ENCODE peak calls at places on chromosome 22, in ten cellular contexts. W is naive thymus-derived CD4-positive, alpha-beta T cell; N is heart right ventricle; V is right lobe of liver; X is brain microvascular endothelial cell; K is heart left ventricle; P is colonic mucosa; B is fibroblast of mammary gland; F is AG09309; T is neural progenitor cell. C is an unnamed sample.

GRCh38 chr22:48819991-48820390 is 1007.7 kb downstream of the BRD1 start:
- DNase-seq in F (no peak), X (no peak), K (no peak), N (no peak), V (no peak), T (no peak), W (no peak), B (no peak), P (no peak), C (no peak)

GRCh38 chr22:35552186-35552842 is 11.7 kb downstream of the RASD2 start:
- DNase-seq in T (peak), K (no peak), F (no peak), N (no peak), P (peak), X (no peak), W (peak), V (no peak), B (peak), C (peak)

GRCh38 chr22:48393041-48393370 is 1434.7 kb downstream of the BRD1 start:
- DNase-seq in P (no peak), V (no peak), N (no peak), W (no peak), K (no peak), B (no peak), T (no peak), X (no peak), F (no peak), C (no peak)

GRCh38 chr22:31271026-31271425 is 21.3 kb downstream of the PIK3IP1 start:
- DNase-seq in K (no peak), V (no peak), X (no peak), B (no peak), F (no peak), W (no peak), T (no peak), P (no peak), N (no peak), C (no peak)

GRCh38 chr22:49515486-49515885 is 312.2 kb downstream of the BRD1 start:
- DNase-seq in P (no peak), N (no peak), V (peak), T (no peak), X (no peak), K (no peak), B (no peak), F (no peak), W (no peak), C (no peak)

GRCh38 chr22:28904211-28904808 is 20.9 kb downstream of the ZNRF3 start:
- DNase-seq in F (no peak), P (no peak), X (no peak), W (no peak), K (no peak), V (no peak), T (no peak), B (peak), N (no peak), C (peak)

GRCh38 chr22:30427871-30428270 is 2.3 kb downstream of the MTFP1 start:
- DNase-seq in V (no peak), B (no peak), P (no peak), F (no peak), W (no peak), T (no peak), X (no peak), N (no peak), K (no peak), C (peak)

GRCh38 chr22:32206774-32207758 is 2.2 kb upstream of the RFPL2 start:
- DNase-seq in W (peak), F (no peak), P (peak), V (peak), K (no peak), N (no peak), B (peak), X (peak), T (peak), C (peak)

GRCh38 chr22:30023099-30023498 is 57.2 kb upstream of the HORMAD2 start:
- DNase-seq in W (no peak), F (no peak), B (peak), T (no peak), P (no peak), V (no peak), K (no peak), N (no peak), X (no peak), C (no peak)

GRCh38 chr22:27749597-27750225 is 51.8 kb downstream of the MN1 start:
- DNase-seq in B (no peak), T (peak), K (peak), N (no peak), W (no peak), V (no peak), P (no peak), F (no peak), X (peak), C (peak)

GRCh38 chr22:27212617-27213177 is 555.3 kb downstream of the MIAT start:
- DNase-seq in B (peak), X (peak), K (peak), T (peak), V (no peak), N (peak), P (peak), W (no peak), F (peak), C (peak)

GRCh38 chr22:27534720-27535125 is 266.8 kb downstream of the MN1 start:
- DNase-seq in N (no peak), B (peak), P (no peak), V (no peak), K (no peak), F (peak), T (no peak), W (no peak), X (peak), C (peak)

GRCh38 chr22:47783433-47784366 is 1021.2 kb downstream of the TBC1D22A start:
- DNase-seq in W (no peak), X (no peak), N (no peak), T (peak), B (no peak), K (no peak), P (no peak), F (no peak), V (no peak), C (no peak)

GRCh38 chr22:32695451-32695891 is 106.0 kb upstream of the TIMP3 start:
- DNase-seq in N (no peak), W (no peak), T (no peak), B (peak), X (peak), P (no peak), F (no peak), K (no peak), V (no peak), C (peak)

GRCh38 chr22:49751968-49752597 is 75.6 kb downstream of the BRD1 start:
- DNase-seq in P (no peak), V (no peak), W (no peak), K (no peak), B (no peak), N (no peak), F (no peak), X (no peak), T (peak), C (no peak)

GRCh38 chr22:30310881-30311771 is 15.6 kb downstream of the TBC1D10A start:
- DNase-seq in T (no peak), F (no peak), B (peak), N (peak), V (peak), P (peak), X (no peak), K (peak), W (no peak), C (peak)

GRCh38 chr22:31241200-31241599 is 29.1 kb downstream of the LIMK2 start:
- DNase-seq in F (no peak), T (no peak), B (no peak), W (no peak), K (no peak), V (no peak), X (peak), N (no peak), P (peak), C (peak)

GRCh38 chr22:19879651-19879995 is 24.9 kb upstream of the GNB1L start:
- DNase-seq in W (no peak), B (no peak), P (no peak), X (no peak), N (no peak), F (no peak), T (no peak), K (no peak), V (no peak), C (peak)

GRCh38 chr22:27135582-27135981 is 478.2 kb downstream of the MIAT start:
- DNase-seq in F (no peak), W (no peak), B (peak), N (no peak), V (no peak), P (no peak), K (no peak), X (peak), T (no peak), C (peak)

GRCh38 chr22:33908201-33909074 is 11.8 kb downstream of the LARGE1 start:
- DNase-seq in V (no peak), F (no peak), X (no peak), W (no peak), K (no peak), T (no peak), N (no peak), P (no peak), B (no peak), C (no peak)

GRCh38 chr22:22683668-22684361 is 39.4 kb downstream of the GGTLC2 start:
- DNase-seq in T (no peak), N (no peak), W (no peak), P (no peak), F (no peak), X (no peak), V (no peak), K (no peak), B (no peak), C (no peak)

GRCh38 chr22:32542332-32543019 is 67.9 kb downstream of the FBXO7 start:
- DNase-seq in T (no peak), K (peak), B (no peak), N (peak), W (no peak), X (no peak), F (no peak), V (no peak), P (no peak), C (no peak)

GRCh38 chr22:49668402-49668801 is 159.3 kb downstream of the BRD1 start:
- DNase-seq in V (peak), F (no peak), W (no peak), K (no peak), B (no peak), X (no peak), T (no peak), P (no peak), N (no peak), C (no peak)

GRCh38 chr22:23789638-23790037 is 2.9 kb downstream of the SMARCB1 start:
- DNase-seq in B (no peak), V (no peak), F (no peak), P (no peak), T (no peak), X (no peak), N (no peak), W (no peak), K (no peak), C (no peak)

GRCh38 chr22:48089601-48090331 is 1327.3 kb downstream of the TBC1D22A start:
- DNase-seq in P (peak), K (peak), W (no peak), X (peak), N (peak), B (peak), V (peak), T (no peak), F (no peak), C (peak)

GRCh38 chr22:23205330-23205729 is 25.0 kb downstream of the BCR start:
- DNase-seq in K (no peak), T (no peak), B (no peak), P (no peak), N (no peak), F (no peak), W (no peak), V (no peak), X (no peak), C (no peak)

GRCh38 chr22:20520093-20520511 is 12.7 kb downstream of the MED15 start:
- DNase-seq in N (no peak), V (no peak), W (no peak), T (no peak), B (peak), K (no peak), X (peak), P (no peak), F (no peak), C (peak)

GRCh38 chr22:26784772-26785171 is 127.4 kb downstream of the MIAT start:
- DNase-seq in T (no peak), N (no peak), V (no peak), W (no peak), X (no peak), F (no peak), B (no peak), K (no peak), P (no peak), C (no peak)

GRCh38 chr22:49826603-49827306 is 918 bp downstream of the BRD1 start:
- DNase-seq in P (peak), B (peak), N (peak), X (no peak), K (no peak), T (peak), F (no peak), W (peak), V (peak), C (peak)

GRCh38 chr22:49992921-49993648 is 19.5 kb downstream of the IL17REL start:
- DNase-seq in P (peak), V (peak), N (peak), W (peak), F (peak), X (peak), K (peak), B (peak), T (peak), C (peak)

GRCh38 chr22:50012201-50013181 is at the start of gene IL17REL:
- DNase-seq in V (no peak), P (no peak), F (no peak), X (no peak), T (no peak), W (no peak), K (no peak), N (no peak), B (no peak), C (peak)

GRCh38 chr22:25728064-25728463 is 13.9 kb upstream of the MYO18B start:
- DNase-seq in T (no peak), K (no peak), X (no peak), F (no peak), V (no peak), W (no peak), P (no peak), N (no peak), B (no peak), C (no peak)

GRCh38 chr22:20080776-20081654 is 974 bp downstream of the DGCR8 start:
- DNase-seq in T (peak), W (no peak), B (peak), N (no peak), P (peak), F (peak), X (peak), V (no peak), K (peak), C (peak)

GRCh38 chr22:23836692-23837495 is 1.9 kb downstream of the DERL3 start:
- DNase-seq in P (no peak), B (no peak), X (no peak), N (no peak), V (peak), K (no peak), T (no peak), W (no peak), F (no peak), C (no peak)

GRCh38 chr22:17777717-17778044 is 3.4 kb upstream of the BID start:
- DNase-seq in V (no peak), W (no peak), T (no peak), B (no peak), X (no peak), N (no peak), K (no peak), P (no peak), F (no peak), C (no peak)
- H3K4me3 ChIP-seq in V (peak), W (peak), T (no peak), B (peak), X (no peak), N (peak), K (peak), P (peak), F (no peak), C (no peak)

DNA sequence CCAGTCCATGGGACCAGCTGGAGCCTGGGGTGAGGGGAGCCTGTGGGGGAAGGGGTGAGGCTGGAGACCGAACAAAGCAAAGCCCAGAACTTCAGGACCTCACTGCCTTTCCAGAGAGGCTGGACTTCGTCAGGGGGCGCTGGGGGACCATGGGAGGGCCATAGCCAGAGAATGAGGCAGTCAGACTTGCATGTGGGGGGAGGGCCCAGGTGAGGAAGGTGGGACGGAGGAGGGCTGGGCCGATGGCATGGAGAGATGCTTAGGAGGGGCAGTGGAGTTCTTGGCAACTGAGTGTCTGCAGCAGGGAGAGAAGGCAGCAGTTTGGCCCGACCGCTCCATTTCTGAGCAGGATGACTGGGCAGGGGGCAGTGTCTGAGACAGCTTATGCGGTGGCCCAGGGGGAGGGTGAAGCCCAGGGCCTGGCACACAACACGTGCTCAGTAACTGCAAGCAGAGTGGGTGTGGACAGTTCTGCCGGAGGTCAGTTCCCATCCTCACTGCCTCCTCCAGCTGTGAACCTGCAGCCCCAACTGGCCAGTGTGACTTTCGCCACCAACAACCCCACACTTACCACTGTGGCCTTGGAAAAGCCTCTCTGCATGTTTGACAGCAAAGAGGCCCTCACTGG is 796 bp downstream of the UPK3A start:
- DNase-seq in F (no peak), W (no peak), V (no peak), T (peak), N (no peak), K (no peak), P (no peak), B (no peak), X (no peak), C (no peak)
- H3K4me3 ChIP-seq in F (no peak), W (no peak), V (no peak), T (peak), N (no peak), K (no peak), P (no peak), B (no peak), X (no peak), C (no peak)

GRCh38 chr22:42286205-42286604 is 15.8 kb upstream of the TCF20 start:
- DNase-seq in F (no peak), W (peak), T (no peak), X (no peak), N (no peak), K (no peak), B (no peak), V (no peak), P (no peak), C (no peak)

GRCh38 chr22:42284643-42285181 is 14.3 kb upstream of the TCF20 start:
- DNase-seq in N (no peak), T (no peak), B (no peak), F (no peak), X (no peak), V (no peak), P (no peak), K (no peak), W (no peak), C (no peak)

GRCh38 chr22:42284230-42284591 is 13.8 kb upstream of the TCF20 start:
- DNase-seq in X (no peak), N (no peak), B (no peak), F (no peak), T (no peak), K (peak), P (no peak), V (no peak), W (no peak), C (no peak)

GRCh38 chr22:42287174-42287890 is 16.9 kb upstream of the TCF20 start:
- DNase-seq in F (no peak), W (no peak), N (no peak), X (no peak), B (no peak), T (no peak), P (no peak), V (no peak), K (no peak), C (no peak)

DNA sequence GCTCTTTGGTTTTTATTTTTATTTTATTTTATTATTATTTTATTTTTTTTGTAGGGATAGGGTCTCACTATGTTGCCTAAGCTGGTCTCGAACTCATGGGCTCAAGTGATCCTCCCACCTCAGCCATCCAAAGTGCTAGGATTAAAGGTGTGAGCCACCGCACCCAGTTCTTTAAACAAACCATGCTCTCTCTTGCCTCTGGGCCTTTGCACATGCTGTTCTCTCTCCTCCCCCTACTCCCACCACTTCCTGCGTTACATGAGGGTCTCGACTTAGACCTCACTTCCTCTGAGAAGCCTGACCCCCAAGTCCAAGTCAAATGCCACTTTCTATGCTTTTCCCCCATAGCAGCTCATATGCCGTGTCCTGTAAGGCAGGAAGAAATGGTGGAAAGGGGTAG is 15.2 kb upstream of the TCF20 start:
- DNase-seq in F (no peak), W (no peak), N (no peak), K (no peak), P (no peak), X (no peak), B (no peak), T (no peak), V (no peak), C (no peak)
- H3K4me3 ChIP-seq in F (no peak), W (peak), N (no peak), K (no peak), P (no peak), X (no peak), B (no peak), T (no peak), V (no peak), C (no peak)

GRCh38 chr22:37982151-37982838 is 2.1 kb downstream of the SOX10 start:
- DNase-seq in P (peak), B (no peak), X (no peak), V (peak), K (no peak), N (no peak), T (no peak), W (no peak), F (no peak), C (no peak)

GRCh38 chr22:37983860-37984791 is at the start of gene SOX10:
- DNase-seq in X (no peak), F (no peak), B (no peak), N (no peak), K (no peak), T (peak), V (no peak), P (no peak), W (no peak), C (no peak)

GRCh38 chr22:37982938-37983859 is 1.2 kb downstream of the SOX10 start:
- DNase-seq in T (peak), V (no peak), X (no peak), W (no peak), K (no peak), B (no peak), N (no peak), F (no peak), P (no peak), C (no peak)

GRCh38 chr22:37979782-37980181 is 4.6 kb downstream of the SOX10 start:
- DNase-seq in W (no peak), X (no peak), P (no peak), N (no peak), K (no peak), B (no peak), V (no peak), T (peak), F (no peak), C (no peak)

GRCh38 chr22:37981282-37982011 is 2.9 kb downstream of the SOX10 start:
- DNase-seq in X (no peak), K (no peak), N (no peak), B (no peak), F (no peak), P (peak), W (no peak), T (no peak), V (peak), C (no peak)
- H3K4me3 ChIP-seq in X (no peak), K (peak), N (no peak), B (no peak), F (no peak), P (no peak), W (no peak), T (no peak), V (no peak), C (no peak)

GRCh38 chr22:36816338-36816634 is 549 bp downstream of the PVALB start:
- DNase-seq in X (no peak), N (no peak), W (no peak), F (no peak), B (no peak), P (no peak), T (peak), V (no peak), K (no peak), C (peak)

GRCh38 chr22:36818010-36818642 is 1.3 kb upstream of the PVALB start:
- DNase-seq in V (no peak), T (no peak), P (no peak), K (no peak), F (no peak), B (peak), X (no peak), W (no peak), N (no peak), C (peak)

GRCh38 chr22:36815558-36816337 is 1.1 kb downstream of the PVALB start:
- DNase-seq in N (no peak), B (no peak), V (no peak), P (no peak), X (no peak), W (no peak), K (no peak), F (no peak), T (no peak), C (no peak)

GRCh38 chr22:36816635-36817428 is at the start of gene PVALB:
- DNase-seq in P (no peak), K (no peak), T (peak), X (peak), B (peak), W (peak), V (no peak), F (no peak), N (peak), C (peak)

DNA sequence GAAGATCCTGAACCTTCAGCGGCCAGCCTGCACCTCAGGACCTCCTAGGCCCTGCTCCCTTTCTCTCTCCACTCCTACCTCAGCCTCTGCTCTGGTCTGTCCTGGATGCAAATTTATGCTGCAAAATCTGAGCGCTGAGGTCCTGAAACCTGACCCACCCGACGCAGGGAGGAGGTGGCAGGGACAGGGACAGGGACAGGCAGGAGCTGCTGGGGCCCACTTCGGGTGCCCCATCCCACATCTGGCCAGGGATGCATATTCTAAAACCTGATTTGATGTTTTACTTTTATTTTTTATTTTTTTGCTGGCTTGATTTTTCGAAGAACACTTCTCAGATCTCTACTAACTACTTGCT is 571 bp upstream of the PVALB start:
- DNase-seq in T (peak), X (no peak), F (no peak), V (no peak), B (no peak), W (no peak), P (no peak), N (no peak), K (no peak), C (no peak)
- H3K4me3 ChIP-seq in T (peak), X (no peak), F (no peak), V (no peak), B (no peak), W (no peak), P (no peak), N (peak), K (peak), C (no peak)

C was measured in GM23248.